ENCODE peak calls at places on chromosomes 13 and 19, in seven cellular contexts. One of them, this sample, is unnamed.

GRCh38 chr13:19060311-19061002 is 121.2 kb downstream of the TUBA3C start:
- DNase-seq in colonic mucosa: no peak
- DNase-seq in testis: no peak
- DNase-seq in AG09319: no peak
- DNase-seq in fibroblast of lung: no peak
- DNase-seq in kidney: no peak
- DNase-seq in choroid plexus epithelial cell: no peak
- DNase-seq in this sample: no peak

GRCh38 chr13:106503730-106504129 is 31.7 kb downstream of the EFNB2 start:
- DNase-seq in colonic mucosa: no peak
- DNase-seq in testis: no peak
- DNase-seq in AG09319: no peak
- DNase-seq in fibroblast of lung: peak; percentile 50
- DNase-seq in kidney: no peak
- DNase-seq in choroid plexus epithelial cell: no peak
- DNase-seq in this sample: no peak

GRCh38 chr13:67515895-67516294 is 285.8 kb upstream of the PCDH9 start:
- DNase-seq in colonic mucosa: no peak
- DNase-seq in testis: no peak
- DNase-seq in AG09319: no peak
- DNase-seq in fibroblast of lung: peak; percentile 82
- DNase-seq in kidney: no peak
- DNase-seq in choroid plexus epithelial cell: peak; percentile 82
- DNase-seq in this sample: no peak

GRCh38 chr19:8366121-8366581 is 2.2 kb downstream of the ANGPTL4 start:
- DNase-seq in colonic mucosa: no peak
- DNase-seq in testis: no peak
- DNase-seq in AG09319: no peak
- DNase-seq in fibroblast of lung: no peak
- DNase-seq in kidney: no peak
- DNase-seq in choroid plexus epithelial cell: no peak
- DNase-seq in this sample: no peak

GRCh38 chr13:28563609-28564008 is 68.7 kb upstream of the FLT1 start:
- DNase-seq in colonic mucosa: no peak
- DNase-seq in testis: no peak
- DNase-seq in AG09319: no peak
- DNase-seq in fibroblast of lung: no peak
- DNase-seq in kidney: no peak
- DNase-seq in choroid plexus epithelial cell: no peak
- DNase-seq in this sample: no peak

GRCh38 chr13:84844473-84844872 is 954.7 kb downstream of the SLITRK6 start:
- DNase-seq in colonic mucosa: no peak
- DNase-seq in testis: no peak
- DNase-seq in AG09319: no peak
- DNase-seq in fibroblast of lung: peak; percentile 3
- DNase-seq in kidney: no peak
- DNase-seq in choroid plexus epithelial cell: peak; percentile 37
- DNase-seq in this sample: no peak

GRCh38 chr19:13887529-13887928 is 10.6 kb downstream of the NANOS3 start:
- DNase-seq in colonic mucosa: no peak
- DNase-seq in testis: no peak
- DNase-seq in AG09319: no peak
- DNase-seq in fibroblast of lung: peak; percentile 36
- DNase-seq in kidney: no peak
- DNase-seq in choroid plexus epithelial cell: peak; percentile 24
- DNase-seq in this sample: no peak

GRCh38 chr19:48878219-48879024 is 6.2 kb downstream of the PPP1R15A start:
- DNase-seq in colonic mucosa: no peak
- DNase-seq in testis: peak; percentile 60
- DNase-seq in AG09319: no peak
- DNase-seq in fibroblast of lung: peak; percentile 53
- DNase-seq in kidney: no peak
- DNase-seq in choroid plexus epithelial cell: peak; percentile 61
- DNase-seq in this sample: no peak

GRCh38 chr13:93496985-93497673 is 270.5 kb downstream of the GPC6 start:
- DNase-seq in colonic mucosa: no peak
- DNase-seq in testis: no peak
- DNase-seq in AG09319: no peak
- DNase-seq in fibroblast of lung: no peak
- DNase-seq in kidney: no peak
- DNase-seq in choroid plexus epithelial cell: peak; percentile 27
- DNase-seq in this sample: no peak

GRCh38 chr19:51020988-51021651 is 1.6 kb upstream of the KLK10 start:
- DNase-seq in colonic mucosa: no peak
- DNase-seq in testis: peak; percentile 79
- DNase-seq in AG09319: no peak
- DNase-seq in fibroblast of lung: peak; percentile 32
- DNase-seq in kidney: no peak
- DNase-seq in choroid plexus epithelial cell: peak; percentile 75
- DNase-seq in this sample: no peak

GRCh38 chr19:46972301-46972700 is 47.3 kb upstream of the NPAS1 start:
- DNase-seq in colonic mucosa: no peak
- DNase-seq in testis: peak; percentile 39
- DNase-seq in AG09319: no peak
- DNase-seq in fibroblast of lung: no peak
- DNase-seq in kidney: peak; percentile 41
- DNase-seq in choroid plexus epithelial cell: peak; percentile 60
- DNase-seq in this sample: no peak

GRCh38 chr13:28754698-28755545 is 36.2 kb upstream of the SLC46A3 start:
- DNase-seq in colonic mucosa: peak; percentile 47
- DNase-seq in testis: no peak
- DNase-seq in AG09319: no peak
- DNase-seq in fibroblast of lung: no peak
- DNase-seq in kidney: peak; percentile 72
- DNase-seq in choroid plexus epithelial cell: peak; percentile 84
- DNase-seq in this sample: no peak

GRCh38 chr19:46351241-46352041 is 4.6 kb downstream of the PPP5C start:
- DNase-seq in colonic mucosa: peak; percentile 43
- DNase-seq in testis: no peak
- DNase-seq in AG09319: no peak
- DNase-seq in fibroblast of lung: peak; percentile 59
- DNase-seq in kidney: peak; percentile 91
- DNase-seq in choroid plexus epithelial cell: peak; percentile 79
- DNase-seq in this sample: no peak

GRCh38 chr13:24511824-24512207 is 762 bp downstream of the PARP4 start:
- DNase-seq in colonic mucosa: no peak
- DNase-seq in testis: peak; percentile 42
- DNase-seq in AG09319: no peak
- DNase-seq in fibroblast of lung: no peak
- DNase-seq in kidney: no peak
- DNase-seq in choroid plexus epithelial cell: no peak
- DNase-seq in this sample: no peak

GRCh38 chr19:47097396-47098217 is 16.0 kb downstream of the ZC3H4 start:
- DNase-seq in colonic mucosa: peak; percentile 42
- DNase-seq in testis: peak; percentile 32
- DNase-seq in AG09319: no peak
- DNase-seq in fibroblast of lung: peak; percentile 54
- DNase-seq in kidney: peak; percentile 78
- DNase-seq in choroid plexus epithelial cell: no peak
- DNase-seq in this sample: peak; percentile 24

GRCh38 chr13:44396295-44396962 is 22.8 kb downstream of the SERP2 start:
- DNase-seq in colonic mucosa: no peak
- DNase-seq in testis: no peak
- DNase-seq in AG09319: no peak
- DNase-seq in fibroblast of lung: no peak
- DNase-seq in kidney: peak; percentile 65
- DNase-seq in choroid plexus epithelial cell: no peak
- DNase-seq in this sample: no peak

GRCh38 chr19:7654401-7654800 is 14.4 kb upstream of the RETN start:
- DNase-seq in colonic mucosa: no peak
- DNase-seq in testis: no peak
- DNase-seq in AG09319: no peak
- DNase-seq in fibroblast of lung: no peak
- DNase-seq in kidney: no peak
- DNase-seq in choroid plexus epithelial cell: no peak
- DNase-seq in this sample: no peak

GRCh38 chr13:71645467-71645866 is 221.5 kb downstream of the DACH1 start:
- DNase-seq in colonic mucosa: no peak
- DNase-seq in testis: no peak
- DNase-seq in AG09319: no peak
- DNase-seq in fibroblast of lung: no peak
- DNase-seq in kidney: no peak
- DNase-seq in choroid plexus epithelial cell: no peak
- DNase-seq in this sample: no peak

GRCh38 chr13:22114630-22115311 is 443.9 kb downstream of the FGF9 start:
- DNase-seq in colonic mucosa: no peak
- DNase-seq in testis: no peak
- DNase-seq in AG09319: no peak
- DNase-seq in fibroblast of lung: no peak
- DNase-seq in kidney: no peak
- DNase-seq in choroid plexus epithelial cell: no peak
- DNase-seq in this sample: no peak

GRCh38 chr19:12952488-12953455 is 4.3 kb downstream of the GADD45GIP1 start:
- DNase-seq in colonic mucosa: no peak
- DNase-seq in testis: no peak
- DNase-seq in AG09319: peak; percentile 40
- DNase-seq in fibroblast of lung: peak; percentile 87
- DNase-seq in kidney: no peak
- DNase-seq in choroid plexus epithelial cell: peak; percentile 71
- DNase-seq in this sample: no peak

GRCh38 chr19:51201712-51202111 is 23.2 kb upstream of the CD33 start:
- DNase-seq in colonic mucosa: no peak
- DNase-seq in testis: no peak
- DNase-seq in AG09319: no peak
- DNase-seq in fibroblast of lung: no peak
- DNase-seq in kidney: no peak
- DNase-seq in choroid plexus epithelial cell: no peak
- DNase-seq in this sample: no peak

GRCh38 chr13:40102854-40103253 is 447.4 kb downstream of the COG6 start:
- DNase-seq in colonic mucosa: no peak
- DNase-seq in testis: no peak
- DNase-seq in AG09319: no peak
- DNase-seq in fibroblast of lung: peak; percentile 98
- DNase-seq in kidney: peak; percentile 88
- DNase-seq in choroid plexus epithelial cell: peak; percentile 89
- DNase-seq in this sample: no peak

GRCh38 chr19:15263361-15263985 is 31.2 kb upstream of the EPHX3 start:
- DNase-seq in colonic mucosa: no peak
- DNase-seq in testis: no peak
- DNase-seq in AG09319: no peak
- DNase-seq in fibroblast of lung: no peak
- DNase-seq in kidney: no peak
- DNase-seq in choroid plexus epithelial cell: no peak
- DNase-seq in this sample: no peak

GRCh38 chr19:47228937-47229673 is 1.9 kb downstream of the BBC3 start:
- DNase-seq in colonic mucosa: peak; percentile 58
- DNase-seq in testis: peak; percentile 42
- DNase-seq in AG09319: no peak
- DNase-seq in fibroblast of lung: peak; percentile 46
- DNase-seq in kidney: no peak
- DNase-seq in choroid plexus epithelial cell: peak; percentile 58
- DNase-seq in this sample: no peak

GRCh38 chr13:20412761-20413355 is 112.8 kb downstream of the CRYL1 start:
- DNase-seq in colonic mucosa: no peak
- DNase-seq in testis: no peak
- DNase-seq in AG09319: no peak
- DNase-seq in fibroblast of lung: peak; percentile 47
- DNase-seq in kidney: no peak
- DNase-seq in choroid plexus epithelial cell: no peak
- DNase-seq in this sample: no peak

GRCh38 chr13:46354143-46355087 is 32.6 kb downstream of the RUBCNL start:
- DNase-seq in colonic mucosa: no peak
- DNase-seq in testis: no peak
- DNase-seq in AG09319: peak; percentile 57
- DNase-seq in fibroblast of lung: peak; percentile 97
- DNase-seq in kidney: no peak
- DNase-seq in choroid plexus epithelial cell: peak; percentile 96
- DNase-seq in this sample: no peak
- TF ChIP-seq CTCF in colonic mucosa: no peak
- TF ChIP-seq CTCF in testis: no peak
- TF ChIP-seq CTCF in AG09319: no peak
- TF ChIP-seq CTCF in fibroblast of lung: no peak
- TF ChIP-seq CTCF in kidney: no peak
- TF ChIP-seq CTCF in choroid plexus epithelial cell: no peak
- TF ChIP-seq CTCF in this sample: no peak

DNA sequence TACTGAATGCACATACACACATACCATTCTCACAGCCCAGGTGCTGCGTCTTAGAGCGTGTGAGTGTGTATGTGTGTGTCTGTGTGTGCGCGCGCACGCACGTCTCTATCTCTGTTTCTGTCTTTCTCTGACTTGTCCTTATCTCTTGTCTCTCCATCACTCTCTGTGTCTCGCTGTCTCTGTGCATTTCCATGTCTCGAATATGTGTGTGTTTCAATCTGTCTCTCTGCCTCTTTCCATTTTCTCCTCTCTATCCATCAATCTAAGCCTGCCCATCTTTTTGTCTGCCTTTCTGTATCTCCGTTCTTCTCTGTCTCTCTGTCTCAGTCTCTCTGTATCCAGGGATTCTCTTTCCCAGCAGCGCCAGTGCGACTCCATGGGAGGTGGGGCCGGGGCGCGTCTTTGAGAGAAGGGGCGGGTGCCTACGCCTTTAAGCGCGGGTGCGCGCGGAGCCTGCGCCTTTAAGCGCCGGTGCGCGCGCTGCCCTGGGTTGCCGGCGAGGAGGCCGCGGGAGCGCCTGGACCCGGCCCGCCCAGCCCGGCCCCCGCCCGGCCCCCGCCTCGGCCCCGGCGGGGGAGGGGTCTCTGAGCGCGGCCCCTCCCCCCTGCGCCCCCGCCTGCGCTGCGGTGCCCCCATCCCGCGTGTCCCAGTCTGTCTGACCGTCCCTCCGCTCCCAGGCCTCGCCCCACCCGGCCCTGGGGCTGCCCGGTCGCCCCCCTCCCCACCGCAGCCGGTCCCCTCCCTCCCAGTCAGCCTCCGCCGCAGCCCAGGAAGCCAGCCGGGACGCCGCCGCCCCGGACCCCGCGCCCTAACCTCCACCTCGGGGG is at the start of gene LRFN3:
- DNase-seq in colonic mucosa: peak; percentile 83
- DNase-seq in testis: peak; percentile 89
- DNase-seq in AG09319: peak; percentile 14
- DNase-seq in fibroblast of lung: peak; percentile 72
- DNase-seq in kidney: peak; percentile 86
- DNase-seq in choroid plexus epithelial cell: peak; percentile 68
- DNase-seq in this sample: no peak
- TF ChIP-seq CTCF in colonic mucosa: no peak
- TF ChIP-seq CTCF in testis: no peak
- TF ChIP-seq CTCF in AG09319: no peak
- TF ChIP-seq CTCF in fibroblast of lung: no peak
- TF ChIP-seq CTCF in kidney: no peak
- TF ChIP-seq CTCF in choroid plexus epithelial cell: no peak
- TF ChIP-seq CTCF in this sample: no peak

GRCh38 chr13:42041684-42042035 is 6.8 kb upstream of the DGKH start:
- DNase-seq in colonic mucosa: peak; percentile 71
- DNase-seq in testis: peak; percentile 72
- DNase-seq in AG09319: no peak
- DNase-seq in fibroblast of lung: peak; percentile 59
- DNase-seq in kidney: peak; percentile 82
- DNase-seq in choroid plexus epithelial cell: peak; percentile 76
- DNase-seq in this sample: no peak
- TF ChIP-seq CTCF in colonic mucosa: peak; percentile 36
- TF ChIP-seq CTCF in testis: peak; percentile 30
- TF ChIP-seq CTCF in AG09319: peak; percentile 70
- TF ChIP-seq CTCF in fibroblast of lung: peak; percentile 84
- TF ChIP-seq CTCF in kidney: peak; percentile 25
- TF ChIP-seq CTCF in choroid plexus epithelial cell: peak; percentile 79
- TF ChIP-seq CTCF in this sample: peak; percentile 77

DNA sequence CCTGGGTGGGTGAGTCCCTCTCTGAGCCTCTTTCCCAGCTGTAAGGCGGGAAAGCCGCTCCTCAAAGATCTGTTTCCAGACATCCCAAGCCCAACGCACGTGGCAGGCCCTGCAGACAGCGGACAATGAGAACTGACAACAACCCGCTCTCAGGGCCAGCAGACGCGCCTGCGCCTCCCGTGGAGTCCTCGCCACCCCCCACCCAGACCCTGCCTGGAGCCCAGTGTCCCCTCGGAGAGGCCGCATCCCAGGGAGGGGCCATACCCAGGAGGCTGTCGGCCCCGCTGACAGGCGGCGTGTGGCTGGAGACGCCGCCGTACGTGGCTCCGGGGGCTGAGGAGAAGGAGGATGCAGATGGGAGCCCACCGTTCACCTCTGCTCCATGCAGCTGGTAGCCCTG is 16.3 kb upstream of the UQCR11 start:
- DNase-seq in colonic mucosa: no peak
- DNase-seq in testis: no peak
- DNase-seq in AG09319: no peak
- DNase-seq in fibroblast of lung: no peak
- DNase-seq in kidney: no peak
- DNase-seq in choroid plexus epithelial cell: no peak
- DNase-seq in this sample: no peak
- TF ChIP-seq CTCF in colonic mucosa: no peak
- TF ChIP-seq CTCF in testis: no peak
- TF ChIP-seq CTCF in AG09319: no peak
- TF ChIP-seq CTCF in fibroblast of lung: no peak
- TF ChIP-seq CTCF in kidney: no peak
- TF ChIP-seq CTCF in choroid plexus epithelial cell: no peak
- TF ChIP-seq CTCF in this sample: no peak

This sample was measured in chondrocyte.